ENCODE peak calls at places on chromosomes 6 and 20, in four cellular contexts. Y, U, Z and R are unnamed samples. For H3K27me3, the result is how much of the 10 kb centered on the place peaks cover.

GRCh38 chr6:104284872-104285271 is 574.8 kb downstream of the HACE1 start:
- DNase-seq in U (no peak), Z (no peak), Y (no peak), R (no peak)

GRCh38 chr6:112800439-112800838 is 453.3 kb downstream of the RFPL4B start:
- DNase-seq in Z (no peak), Y (no peak), U (no peak), R (no peak)

GRCh38 chr6:160293844-160294243 is 35.2 kb upstream of the SLC22A2 start:
- DNase-seq in U (no peak), Z (peak), Y (no peak), R (no peak)

GRCh38 chr20:19838495-19838894 is 80.4 kb downstream of the RIN2 start:
- DNase-seq in Y (no peak), U (no peak), Z (no peak), R (no peak)

GRCh38 chr6:157020398-157021266 is 243.5 kb downstream of the ARID1B start:
- DNase-seq in U (no peak), Z (peak), Y (no peak), R (no peak)

GRCh38 chr6:158564243-158565121 is 4.6 kb downstream of the TMEM181 start:
- DNase-seq in Y (no peak), U (no peak), Z (peak), R (no peak)

GRCh38 chr6:132698608-132699007 is 15.2 kb downstream of the VNN1 start:
- DNase-seq in Y (no peak), U (no peak), Z (no peak), R (no peak)

GRCh38 chr20:21308340-21308739 is 5.2 kb downstream of the XRN2 start:
- DNase-seq in Z (no peak), Y (no peak), U (no peak), R (no peak)

GRCh38 chr6:76438768-76439167 is 366.3 kb upstream of the IMPG1 start:
- DNase-seq in Y (no peak), U (no peak), Z (no peak), R (no peak)

GRCh38 chr20:10674684-10675455 is 1.1 kb upstream of the JAG1 start:
- DNase-seq in Y (no peak), U (peak), Z (peak), R (peak)

GRCh38 chr6:143361536-143362191 is 88.8 kb downstream of the ADAT2 start:
- DNase-seq in Z (no peak), U (no peak), Y (no peak), R (no peak)

GRCh38 chr6:147849401-147849800 is 340.9 kb downstream of the SAMD5 start:
- DNase-seq in Y (no peak), Z (no peak), U (no peak), R (no peak)

GRCh38 chr6:36821581-36822335 is 17.5 kb downstream of the CPNE5 start:
- DNase-seq in U (no peak), Z (no peak), Y (no peak), R (no peak)

GRCh38 chr6:139686308-139686707 is 311.9 kb upstream of the CITED2 start:
- DNase-seq in Z (no peak), U (no peak), Y (no peak), R (peak)

GRCh38 chr20:47198254-47198671 is 158.2 kb downstream of the ZMYND8 start:
- DNase-seq in Z (no peak), Y (peak), U (no peak), R (no peak)

GRCh38 chr6:137758661-137759060 is 108.4 kb upstream of the TNFAIP3 start:
- DNase-seq in Z (no peak), U (no peak), Y (no peak), R (no peak)

GRCh38 chr6:44096615-44097014 is 30.6 kb downstream of the MRPL14 start:
- DNase-seq in Y (peak), U (peak), Z (peak), R (peak)

GRCh38 chr6:121826156-121826810 is 390.8 kb downstream of the GJA1 start:
- DNase-seq in U (no peak), Z (no peak), Y (no peak), R (no peak)

GRCh38 chr6:1240766-1241165 is 71.1 kb upstream of the FOXQ1 start:
- DNase-seq in Z (no peak), U (no peak), Y (no peak), R (no peak)

GRCh38 chr6:108666656-108667260 is 106.0 kb downstream of the FOXO3 start:
- DNase-seq in Z (no peak), Y (no peak), U (no peak), R (no peak)

GRCh38 chr6:91506509-91506908 is 919.6 kb upstream of the MAP3K7 start:
- DNase-seq in U (no peak), Z (no peak), Y (no peak), R (no peak)

GRCh38 chr20:19986419-19986818 is 30.7 kb upstream of the NAA20 start:
- DNase-seq in Z (no peak), U (no peak), Y (no peak), R (no peak)

DNA sequence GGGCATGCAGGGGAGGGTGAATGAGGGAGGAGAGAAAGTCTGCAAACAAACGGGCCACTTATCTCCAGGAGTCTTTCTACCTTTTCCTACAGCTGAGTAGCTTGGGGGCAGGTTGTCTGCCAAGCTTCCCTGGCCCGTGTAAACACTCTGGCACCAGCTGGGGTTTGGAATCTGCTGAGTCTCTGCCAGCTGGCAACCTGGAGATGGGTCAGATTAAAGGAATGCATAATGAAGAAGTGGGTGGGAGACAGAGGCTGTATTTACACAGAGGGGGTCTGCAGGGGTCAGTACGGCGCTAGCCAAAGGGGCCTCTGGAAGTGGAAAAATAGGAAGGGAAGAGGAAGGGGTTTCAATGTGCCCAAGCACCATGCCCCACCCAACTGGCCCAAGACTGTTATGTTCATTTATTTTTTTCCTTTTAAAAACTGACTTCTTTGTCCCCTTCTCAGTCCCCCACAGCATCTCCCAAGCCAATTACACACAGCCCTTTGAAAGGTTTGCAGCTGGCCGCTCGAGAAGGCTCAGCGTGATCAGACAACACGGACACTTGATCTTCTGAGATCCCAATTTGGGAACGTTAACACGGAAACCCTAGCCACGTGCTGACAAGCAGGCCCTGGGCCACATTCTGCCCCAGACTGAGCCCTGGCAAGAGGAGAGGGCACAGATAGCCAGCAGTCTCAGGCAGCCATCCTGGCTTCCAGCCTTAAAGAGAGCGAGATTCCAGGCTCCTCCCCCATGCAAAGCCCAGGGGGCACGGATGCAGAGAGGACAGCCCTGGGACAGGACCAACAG is 25.2 kb downstream of the TRAM2 start:
- DNase-seq in Y (no peak), U (peak), Z (peak), R (peak)
- TF ChIP-seq CTCF in Y (no peak), U (no peak), Z (no peak), R (no peak)

GRCh38 chr6:7747433-7747832 is 21.5 kb downstream of the BMP6 start:
- DNase-seq in Z (no peak), U (no peak), Y (no peak), R (no peak)
- H3K27me3 ChIP-seq in Z (under half), U (under half), Y (under half), R (under half)

DNA sequence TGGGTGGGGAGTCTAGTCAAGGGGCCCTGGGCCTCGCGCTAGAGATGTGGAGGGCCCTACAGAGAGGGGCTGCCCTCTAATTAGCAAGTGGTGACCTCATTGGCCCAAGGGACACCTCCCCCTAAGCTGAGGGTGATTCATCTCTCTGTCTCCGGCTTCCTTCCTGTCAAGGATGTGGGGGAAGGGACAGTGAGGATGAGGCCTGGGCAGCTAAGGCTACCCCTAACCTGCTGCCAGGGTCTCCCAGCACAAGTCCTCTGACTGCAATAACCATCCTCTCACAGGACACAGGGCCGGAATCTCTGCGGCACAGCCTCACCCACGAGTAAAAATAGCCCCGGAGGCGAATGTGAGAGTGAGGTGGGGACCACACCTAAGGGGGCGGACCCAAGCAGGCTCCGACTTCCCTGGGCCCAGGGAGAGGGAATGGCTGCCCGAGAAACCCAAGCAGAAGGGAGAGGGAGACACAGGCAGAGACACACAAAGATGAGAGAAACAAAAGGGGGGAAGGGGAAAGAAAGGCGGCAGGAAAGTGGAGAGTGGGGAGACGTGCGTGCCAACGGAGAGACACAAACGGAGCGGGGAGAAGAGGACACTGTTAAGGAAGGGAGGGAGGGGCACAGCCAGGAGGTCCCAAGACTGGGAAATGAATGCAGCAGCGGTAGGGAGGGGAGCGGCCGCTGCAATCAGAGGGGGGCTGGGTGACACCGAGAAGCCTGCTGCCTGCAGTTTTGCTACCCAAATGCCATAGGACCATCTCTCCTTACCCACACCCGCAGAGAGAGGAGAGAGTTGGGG is 1.4 kb downstream of the CLIC1 start:
- DNase-seq in Z (peak), U (peak), Y (peak), R (no peak)
- TF ChIP-seq EP300 in Z (no peak), U (no peak), Y (peak), R (no peak)

DNA sequence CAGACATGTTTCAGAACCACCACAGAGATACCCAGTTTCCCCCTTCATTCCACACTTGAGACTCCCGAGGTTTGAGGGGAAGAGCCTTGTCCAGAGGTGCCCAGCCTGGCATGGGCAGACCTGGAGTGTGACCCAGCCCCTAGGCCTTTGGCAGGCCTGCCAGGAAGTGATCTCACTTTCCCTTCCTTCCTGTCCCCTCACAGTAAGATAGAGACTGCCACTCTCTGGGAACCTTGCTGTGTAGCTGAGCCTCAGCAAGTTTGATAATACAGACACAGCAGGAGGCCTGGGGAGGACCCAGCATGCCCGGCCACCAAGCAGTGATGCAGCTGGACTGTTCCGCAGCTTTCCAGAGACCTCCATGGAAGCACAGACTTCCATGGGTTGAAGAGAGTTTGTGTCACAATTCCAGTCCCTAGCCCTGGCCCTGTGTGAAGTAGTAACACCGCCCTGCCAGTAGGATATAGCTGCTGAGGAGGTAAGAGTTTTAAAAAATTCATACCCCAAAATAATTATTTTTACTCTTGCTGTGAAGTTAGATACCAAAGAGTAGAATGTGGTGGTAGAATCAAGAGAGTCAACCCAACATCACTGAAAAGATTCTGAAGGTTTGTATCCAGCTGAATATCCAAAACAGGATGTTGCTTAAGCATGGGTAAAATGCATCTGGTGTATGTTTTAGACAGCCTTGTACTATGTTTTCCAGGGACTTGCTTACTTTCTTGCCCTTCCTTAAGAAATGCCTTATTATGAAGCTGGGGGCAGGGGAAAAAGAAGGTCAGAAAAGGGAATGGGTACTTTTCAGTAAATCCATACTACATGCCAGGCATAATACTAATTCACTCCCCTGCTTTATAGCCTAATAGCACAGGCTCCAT is 16.3 kb downstream of the PKIG start:
- DNase-seq in U (no peak), Z (no peak), Y (no peak), R (no peak)
- TF ChIP-seq CTCF in U (no peak), Z (no peak), Y (peak), R (no peak)